ENCODE peak calls at places on chromosomes 13 and 19, in nine cellular contexts. I is cardiac fibroblast; F is mucosa of gallbladder; L is stimulated activated CD4-positive, alpha-beta T cell treated with anti-CD3 and anti-CD28 coated beads, Interleukin-12 subunit alpha, Interleukin-12 subunit beta, amount 100 ng/mL, for 24 hours; Q is NCI-H1092 treated with DMSO at 0.1 percent for 48 hours; S is heart right ventricle; X is stimulated activated CD8-positive, alpha-beta memory T cell treated with anti-CD3 and anti-CD28 coated beads, Interleukin-12 subunit alpha, Interleukin-12 subunit beta, amount 100 ng/mL, for 4 hours; R is CD8-positive, alpha-beta memory T cell; U is Right ventricle myocardium superior. E is an unnamed sample.

GRCh38 chr19:18284710-18285430 is 3.4 kb upstream of the JUND start:
- DNase-seq in I (no peak), F (no peak), L (peak), Q (no peak), S (no peak), X (no peak), R (no peak), U (no peak), E (no peak)

GRCh38 chr13:32911506-32911905 is 104.7 kb upstream of the KL start:
- DNase-seq in I (peak), F (no peak), L (no peak), Q (peak), S (no peak), X (no peak), R (no peak), U (no peak), E (peak)

GRCh38 chr19:31436121-31436776 is 87.0 kb upstream of the TSHZ3 start:
- DNase-seq in I (peak), F (peak), L (no peak), Q (no peak), S (no peak), X (no peak), R (no peak), U (no peak), E (no peak)

GRCh38 chr19:42531313-42531712 is 3.0 kb upstream of the CEACAM1 start:
- DNase-seq in I (no peak), F (no peak), L (no peak), Q (no peak), S (no peak), X (no peak), R (no peak), U (no peak), E (no peak)

GRCh38 chr19:16569609-16570320 is 2.5 kb downstream of the SLC35E1 start:
- DNase-seq in I (no peak), F (no peak), L (no peak), Q (no peak), S (no peak), X (no peak), R (no peak), U (no peak), E (no peak)

GRCh38 chr13:48595330-48596127 is 58.2 kb upstream of the CYSLTR2 start:
- DNase-seq in I (peak), F (peak), L (peak), Q (peak), S (peak), X (peak), R (peak), U (peak), E (peak)

GRCh38 chr13:78595819-78596700 is 7.3 kb downstream of the POU4F1 start:
- DNase-seq in I (no peak), F (no peak), L (no peak), Q (peak), S (no peak), X (no peak), R (no peak), U (no peak), E (no peak)

GRCh38 chr13:65744761-65745160 is 1485.4 kb downstream of the PCDH9 start:
- DNase-seq in I (peak), F (no peak), L (no peak), Q (no peak), S (no peak), X (no peak), R (no peak), U (no peak), E (no peak)

GRCh38 chr19:6260912-6261636 is 18.7 kb downstream of the MLLT1 start:
- DNase-seq in I (peak), F (no peak), L (no peak), Q (no peak), S (no peak), X (no peak), R (no peak), U (no peak), E (peak)

GRCh38 chr13:27132538-27132937 is 39.1 kb downstream of the USP12 start:
- DNase-seq in I (no peak), F (no peak), L (no peak), Q (no peak), S (no peak), X (no peak), R (no peak), U (no peak), E (no peak)

GRCh38 chr19:47176627-47177090 is 46.0 kb downstream of the SAE1 start:
- DNase-seq in I (peak), F (no peak), L (no peak), Q (no peak), S (peak), X (no peak), R (no peak), U (no peak), E (no peak)

GRCh38 chr19:34994643-34995471 is 5.3 kb upstream of the GRAMD1A start:
- DNase-seq in I (peak), F (peak), L (no peak), Q (no peak), S (peak), X (no peak), R (no peak), U (no peak), E (no peak)

GRCh38 chr13:86856996-86857395 is 814.2 kb upstream of the SLITRK5 start:
- DNase-seq in I (no peak), F (no peak), L (no peak), Q (no peak), S (no peak), X (no peak), R (no peak), U (no peak), E (no peak)

GRCh38 chr19:33456076-33456844 is 65.3 kb downstream of the PEPD start:
- DNase-seq in I (no peak), F (no peak), L (no peak), Q (no peak), S (no peak), X (no peak), R (no peak), U (peak), E (no peak)

GRCh38 chr19:7550987-7551761 is 15.7 kb downstream of the PNPLA6 start:
- DNase-seq in I (peak), F (peak), L (peak), Q (peak), S (peak), X (no peak), R (no peak), U (peak), E (peak)

GRCh38 chr19:12868540-12869112 is 12.6 kb downstream of the DNASE2 start:
- DNase-seq in I (peak), F (no peak), L (no peak), Q (no peak), S (no peak), X (no peak), R (no peak), U (peak), E (no peak)

GRCh38 chr13:44174769-44175425 is 198.7 kb upstream of the SERP2 start:
- DNase-seq in I (peak), F (no peak), L (no peak), Q (no peak), S (no peak), X (no peak), R (no peak), U (no peak), E (no peak)

GRCh38 chr13:93145199-93145598 is 81.4 kb upstream of the GPC6 start:
- DNase-seq in I (no peak), F (no peak), L (no peak), Q (no peak), S (no peak), X (no peak), R (no peak), U (no peak), E (no peak)

GRCh38 chr19:12665646-12666304 is 767 bp downstream of the MAN2B1 start:
- DNase-seq in I (no peak), F (no peak), L (no peak), Q (no peak), S (no peak), X (no peak), R (no peak), U (no peak), E (no peak)

GRCh38 chr19:31356587-31357314 is 7.5 kb upstream of the TSHZ3 start:
- DNase-seq in I (no peak), F (no peak), L (peak), Q (no peak), S (no peak), X (no peak), R (peak), U (peak), E (peak)

GRCh38 chr13:99356216-99357089 is 49.3 kb upstream of the GPR183 start:
- DNase-seq in I (peak), F (peak), L (no peak), Q (no peak), S (peak), X (no peak), R (peak), U (peak), E (no peak)

GRCh38 chr19:33052352-33052972 is 12.2 kb downstream of the RHPN2 start:
- DNase-seq in I (peak), F (peak), L (no peak), Q (no peak), S (no peak), X (no peak), R (no peak), U (no peak), E (peak)

GRCh38 chr13:22592515-22592914 is 588.3 kb upstream of the SGCG start:
- DNase-seq in I (no peak), F (no peak), L (no peak), Q (no peak), S (no peak), X (no peak), R (no peak), U (no peak), E (no peak)